ENCODE peak calls at places on chromosomes 6 and 20, in eight cellular contexts. One of them, this sample, is unnamed.

GRCh38 chr6:41408576-41408975 is 73.2 kb downstream of the NCR2 start:
- DNase-seq in NCI-H2171 treated with DMSO at 0.1 percent for 48 hours: no peak
- DNase-seq in T-helper 1 cell: no peak
- DNase-seq in effector memory CD8-positive, alpha-beta T cell: no peak
- DNase-seq in effector memory CD4-positive, alpha-beta T cell: no peak
- DNase-seq in C1 segment of cervical spinal cord: no peak
- DNase-seq in EH: no peak
- DNase-seq in PC-3: no peak
- DNase-seq in this sample: no peak

GRCh38 chr6:107057679-107058078 is 29.7 kb downstream of the MTRES1 start:
- DNase-seq in C1 segment of cervical spinal cord: no peak
- DNase-seq in NCI-H2171 treated with DMSO at 0.1 percent for 48 hours: no peak
- DNase-seq in PC-3: no peak
- DNase-seq in T-helper 1 cell: no peak
- DNase-seq in EH: no peak
- DNase-seq in effector memory CD4-positive, alpha-beta T cell: no peak
- DNase-seq in effector memory CD8-positive, alpha-beta T cell: no peak
- DNase-seq in this sample: no peak

GRCh38 chr6:152301021-152301805 is 335.9 kb downstream of the SYNE1 start:
- DNase-seq in NCI-H2171 treated with DMSO at 0.1 percent for 48 hours: no peak
- DNase-seq in effector memory CD8-positive, alpha-beta T cell: no peak
- DNase-seq in EH: no peak
- DNase-seq in T-helper 1 cell: no peak
- DNase-seq in effector memory CD4-positive, alpha-beta T cell: no peak
- DNase-seq in PC-3: no peak
- DNase-seq in C1 segment of cervical spinal cord: no peak
- DNase-seq in this sample: no peak

GRCh38 chr6:141105481-141105880 is 1027.2 kb upstream of the GJE1 start:
- DNase-seq in EH: peak
- DNase-seq in T-helper 1 cell: no peak
- DNase-seq in PC-3: no peak
- DNase-seq in effector memory CD4-positive, alpha-beta T cell: no peak
- DNase-seq in C1 segment of cervical spinal cord: no peak
- DNase-seq in NCI-H2171 treated with DMSO at 0.1 percent for 48 hours: peak
- DNase-seq in effector memory CD8-positive, alpha-beta T cell: no peak
- DNase-seq in this sample: no peak

GRCh38 chr20:33753763-33754162 is 22.0 kb downstream of the ZNF341 start:
- DNase-seq in EH: peak
- DNase-seq in PC-3: peak
- DNase-seq in C1 segment of cervical spinal cord: no peak
- DNase-seq in effector memory CD8-positive, alpha-beta T cell: no peak
- DNase-seq in effector memory CD4-positive, alpha-beta T cell: no peak
- DNase-seq in NCI-H2171 treated with DMSO at 0.1 percent for 48 hours: no peak
- DNase-seq in T-helper 1 cell: no peak
- DNase-seq in this sample: no peak

GRCh38 chr6:139941826-139942225 is 567.4 kb upstream of the CITED2 start:
- DNase-seq in C1 segment of cervical spinal cord: no peak
- DNase-seq in effector memory CD4-positive, alpha-beta T cell: no peak
- DNase-seq in EH: no peak
- DNase-seq in T-helper 1 cell: no peak
- DNase-seq in effector memory CD8-positive, alpha-beta T cell: no peak
- DNase-seq in NCI-H2171 treated with DMSO at 0.1 percent for 48 hours: no peak
- DNase-seq in PC-3: no peak
- DNase-seq in this sample: no peak

GRCh38 chr20:10541668-10542411 is 106.7 kb downstream of the SLX4IP start:
- DNase-seq in effector memory CD8-positive, alpha-beta T cell: no peak
- DNase-seq in effector memory CD4-positive, alpha-beta T cell: no peak
- DNase-seq in PC-3: peak
- DNase-seq in T-helper 1 cell: no peak
- DNase-seq in NCI-H2171 treated with DMSO at 0.1 percent for 48 hours: no peak
- DNase-seq in C1 segment of cervical spinal cord: no peak
- DNase-seq in EH: no peak
- DNase-seq in this sample: no peak

GRCh38 chr6:146866731-146867414 is 268.1 kb downstream of the ADGB start:
- DNase-seq in C1 segment of cervical spinal cord: no peak
- DNase-seq in effector memory CD4-positive, alpha-beta T cell: no peak
- DNase-seq in T-helper 1 cell: no peak
- DNase-seq in EH: no peak
- DNase-seq in PC-3: peak
- DNase-seq in NCI-H2171 treated with DMSO at 0.1 percent for 48 hours: no peak
- DNase-seq in effector memory CD8-positive, alpha-beta T cell: no peak
- DNase-seq in this sample: no peak

GRCh38 chr6:168713839-168714238 is 272.9 kb downstream of the SMOC2 start:
- DNase-seq in PC-3: peak
- DNase-seq in effector memory CD8-positive, alpha-beta T cell: no peak
- DNase-seq in effector memory CD4-positive, alpha-beta T cell: no peak
- DNase-seq in T-helper 1 cell: no peak
- DNase-seq in NCI-H2171 treated with DMSO at 0.1 percent for 48 hours: no peak
- DNase-seq in EH: no peak
- DNase-seq in C1 segment of cervical spinal cord: no peak
- DNase-seq in this sample: no peak

This sample was measured in naive B cell.